ENCODE peak calls at places on chromosomes 5 and 9, in five cellular contexts. V is ureter; D is lung; I is transverse colon; L is stimulated activated CD4-positive, alpha-beta T cell treated with anti-CD3 and anti-CD28 coated beads, TNF-alpha, amount 100 ng/mL, for 4 hours. P is an unnamed sample.

GRCh38 chr5:15463231-15463630 is 36.7 kb upstream of the FBXL7 start:
- DNase-seq in V (no peak), D (no peak), I (no peak), L (no peak), P (no peak)

GRCh38 chr9:131744171-131744714 is 4.4 kb upstream of the RAPGEF1 start:
- DNase-seq in V (no peak), D (no peak), I (no peak), L (no peak), P (peak; percentile 56)

GRCh38 chr5:34616665-34617064 is 39.5 kb upstream of the RAI14 start:
- DNase-seq in V (no peak), D (no peak), I (no peak), L (no peak), P (no peak)

GRCh38 chr5:138502521-138502920 is 37.2 kb downstream of the EGR1 start:
- DNase-seq in V (no peak), D (no peak), I (no peak), L (no peak), P (no peak)

GRCh38 chr5:141524604-141525597 is 36.0 kb downstream of the PCDHGC5 start:
- DNase-seq in V (peak; percentile 89), D (peak; percentile 84), I (peak; percentile 87), L (no peak), P (peak; percentile 62)

GRCh38 chr5:178237431-178238312 is 5.1 kb upstream of the PHYKPL start:
- DNase-seq in V (no peak), D (no peak), I (peak; percentile 74), L (no peak), P (no peak)

GRCh38 chr5:143086851-143087637 is 316.4 kb downstream of the NR3C1 start:
- DNase-seq in V (no peak), D (no peak), I (no peak), L (no peak), P (no peak)

GRCh38 chr5:122076669-122077450 is 1.2 kb downstream of the LOX start:
- DNase-seq in V (peak; percentile 78), D (peak; percentile 80), I (peak; percentile 81), L (no peak), P (peak; percentile 8)

GRCh38 chr5:56696900-56697299 is 118.4 kb upstream of the MAP3K1 start:
- DNase-seq in V (no peak), D (no peak), I (no peak), L (no peak), P (no peak)

GRCh38 chr5:146667633-146668032 is 151.6 kb upstream of the GPR151 start:
- DNase-seq in V (no peak), D (no peak), I (no peak), L (no peak), P (no peak)

GRCh38 chr5:52771343-52772039 is 16.2 kb upstream of the ITGA1 start:
- DNase-seq in V (no peak), D (no peak), I (no peak), L (no peak), P (no peak)

GRCh38 chr5:98301567-98301966 is 471.9 kb upstream of the RGMB start:
- DNase-seq in V (no peak), D (no peak), I (no peak), L (no peak), P (no peak)

GRCh38 chr9:72800326-72800994 is 152.4 kb downstream of the ALDH1A1 start:
- DNase-seq in V (no peak), D (no peak), I (no peak), L (no peak), P (no peak)

GRCh38 chr9:136762915-136763648 is 1.2 kb downstream of the LCN15 start:
- DNase-seq in V (no peak), D (no peak), I (peak; percentile 52), L (peak; percentile 22), P (no peak)

GRCh38 chr9:93459432-93459847 is 6.1 kb upstream of the FAM120AOS start:
- DNase-seq in V (no peak), D (no peak), I (no peak), L (no peak), P (no peak)

GRCh38 chr9:16869961-16870605 is 387 bp downstream of the BNC2 start:
- DNase-seq in V (no peak), D (no peak), I (peak; percentile 23), L (no peak), P (no peak)

GRCh38 chr5:15933481-15934207 is 245.9 kb downstream of the MARCHF11 start:
- DNase-seq in V (no peak), D (no peak), I (no peak), L (no peak), P (no peak)

GRCh38 chr9:128916745-128917144 is 4.0 kb upstream of the PHYHD1 start:
- DNase-seq in V (no peak), D (no peak), I (no peak), L (no peak), P (no peak)

GRCh38 chr5:1479581-1480188 is 34.4 kb upstream of the SLC6A3 start:
- DNase-seq in V (no peak), D (no peak), I (peak; percentile 48), L (no peak), P (no peak)

GRCh38 chr5:33468811-33469435 is 28.2 kb downstream of the TARS1 start:
- DNase-seq in V (no peak), D (no peak), I (no peak), L (no peak), P (no peak)

GRCh38 chr5:181170237-181170830 is 22.9 kb downstream of the OR2V2 start:
- DNase-seq in V (no peak), D (no peak), I (no peak), L (no peak), P (no peak)

GRCh38 chr5:134649163-134649916 is 755 bp downstream of the SEC24A start:
- DNase-seq in V (peak; percentile 45), D (no peak), I (no peak), L (no peak), P (peak; percentile 6)

GRCh38 chr9:107147134-107147533 is 135.9 kb upstream of the RAD23B start:
- DNase-seq in V (no peak), D (no peak), I (no peak), L (no peak), P (no peak)

GRCh38 chr5:42514759-42515158 is 91.5 kb downstream of the GHR start:
- DNase-seq in V (no peak), D (no peak), I (no peak), L (no peak), P (no peak)

GRCh38 chr5:1067141-1068121 is 44.4 kb downstream of the SLC12A7 start:
- DNase-seq in V (no peak), D (no peak), I (no peak), L (no peak), P (no peak)

P was measured in CD4-positive, alpha-beta memory T cell.